ENCODE peak calls at places on chromosomes 1 and 21, in six cellular contexts. Z is cardiac muscle cell; B is NCI-H1417; O is WTC11; C is amniotic stem cell; J is stimulated activated CD4-positive, alpha-beta T cell treated with anti-CD3 and anti-CD28 coated beads, Interleukin-2, amount 100 ng/mL, for 24 hours. H is an unnamed sample.

GRCh38 chr1:221149111-221149510 is 269.9 kb downstream of the HLX start:
- DNase-seq in Z (peak), B (no peak), O (no peak), C (no peak), J (no peak), H (no peak)

GRCh38 chr1:9615316-9616063 is 26.8 kb downstream of the TMEM201 start:
- DNase-seq in Z (peak), B (peak), O (peak), C (no peak), J (peak), H (peak)

GRCh38 chr1:225447001-225447615 is 19.3 kb upstream of the LBR start:
- DNase-seq in Z (no peak), B (no peak), O (no peak), C (no peak), J (no peak), H (no peak)

GRCh38 chr1:43267818-43268425 is 1.9 kb upstream of the TMEM125 start:
- DNase-seq in Z (no peak), B (no peak), O (no peak), C (no peak), J (no peak), H (no peak)

GRCh38 chr1:213604477-213604876 is 383.3 kb upstream of the PROX1 start:
- DNase-seq in Z (no peak), B (no peak), O (no peak), C (no peak), J (no peak), H (no peak)

GRCh38 chr21:24367936-24368335 is 1239.3 kb downstream of the MRPL39 start:
- DNase-seq in Z (no peak), B (no peak), O (no peak), C (no peak), J (no peak), H (no peak)

GRCh38 chr21:25638634-25639166 is 358 bp upstream of the JAM2 start:
- DNase-seq in Z (peak), B (peak), O (no peak), C (no peak), J (no peak), H (no peak)

GRCh38 chr1:98323906-98324358 is 337.6 kb upstream of the SNX7 start:
- DNase-seq in Z (peak), B (no peak), O (no peak), C (peak), J (no peak), H (no peak)

GRCh38 chr21:44585892-44586291 is 5.5 kb upstream of the KRTAP10-5 start:
- DNase-seq in Z (no peak), B (no peak), O (no peak), C (no peak), J (no peak), H (no peak)

GRCh38 chr1:110150330-110151174 is at the start of gene SLC6A17:
- DNase-seq in Z (peak), B (peak), O (peak), C (no peak), J (peak), H (peak)

H was measured in NCI-H1105 treated with DMSO at 0.1 percent for 48 hours.